ENCODE peak calls at places on chromosomes 12 and 14, in ten cellular contexts. O, I, V, W, M, C, Z, G, L and P are unnamed samples.

GRCh38 chr12:98893601-98894411 is 248.7 kb downstream of the APAF1 start:
- DNase-seq in O (no peak), I (no peak), V (no peak), W (no peak), M (no peak), C (no peak), Z (no peak), G (no peak), L (no peak), P (no peak)

GRCh38 chr12:2110127-2110526 is 57.3 kb downstream of the CACNA1C start:
- DNase-seq in O (no peak), I (no peak), V (no peak), W (no peak), M (no peak), C (peak), Z (no peak), G (no peak), L (no peak), P (no peak)

GRCh38 chr12:57729321-57729844 is 9.2 kb downstream of the AGAP2 start:
- DNase-seq in O (no peak), I (no peak), V (no peak), W (no peak), M (no peak), C (no peak), Z (no peak), G (no peak), L (no peak), P (no peak)

GRCh38 chr12:111635524-111635923 is 36.4 kb upstream of the ATXN2 start:
- DNase-seq in O (no peak), I (no peak), V (no peak), W (no peak), M (no peak), C (no peak), Z (peak), G (no peak), L (no peak), P (peak)

GRCh38 chr14:63470877-63471565 is 72.2 kb downstream of the PPP2R5E start:
- DNase-seq in O (no peak), I (no peak), V (peak), W (no peak), M (no peak), C (no peak), Z (no peak), G (no peak), L (no peak), P (no peak)

GRCh38 chr12:71441836-71442566 is 2.4 kb downstream of the LGR5 start:
- DNase-seq in O (no peak), I (no peak), V (no peak), W (no peak), M (no peak), C (no peak), Z (no peak), G (no peak), L (no peak), P (no peak)

GRCh38 chr14:90785474-90785873 is 30.8 kb downstream of the TTC7B start:
- DNase-seq in O (no peak), I (no peak), V (peak), W (peak), M (no peak), C (peak), Z (no peak), G (no peak), L (no peak), P (peak)

GRCh38 chr12:88063375-88063774 is 34.2 kb upstream of the C12orf50 start:
- DNase-seq in O (peak), I (no peak), V (no peak), W (no peak), M (no peak), C (no peak), Z (no peak), G (no peak), L (no peak), P (no peak)

GRCh38 chr12:131755305-131756113 is 44.6 kb downstream of the SFSWAP start:
- DNase-seq in O (no peak), I (no peak), V (peak), W (no peak), M (peak), C (no peak), Z (peak), G (no peak), L (peak), P (no peak)

GRCh38 chr14:52695481-52696091 is at the start of gene ERO1A:
- DNase-seq in O (peak), I (peak), V (no peak), W (peak), M (peak), C (peak), Z (peak), G (peak), L (peak), P (peak)

GRCh38 chr12:108855284-108856169 is 1.9 kb downstream of the SSH1 start:
- DNase-seq in O (no peak), I (no peak), V (no peak), W (no peak), M (no peak), C (no peak), Z (peak), G (no peak), L (no peak), P (peak)

GRCh38 chr12:27821259-27821973 is 41.4 kb upstream of the MANSC4 start:
- DNase-seq in O (no peak), I (no peak), V (peak), W (peak), M (no peak), C (no peak), Z (no peak), G (peak), L (no peak), P (peak)

GRCh38 chr12:57807285-57807684 is 11.2 kb downstream of the AVIL start:
- DNase-seq in O (no peak), I (no peak), V (no peak), W (no peak), M (no peak), C (no peak), Z (no peak), G (no peak), L (peak), P (no peak)

GRCh38 chr12:19927661-19928060 is 440.7 kb upstream of the PDE3A start:
- DNase-seq in O (no peak), I (no peak), V (no peak), W (no peak), M (no peak), C (no peak), Z (no peak), G (no peak), L (no peak), P (no peak)

GRCh38 chr14:67241416-67242362 is at the start of gene PALS1:
- DNase-seq in O (peak), I (no peak), V (peak), W (no peak), M (peak), C (peak), Z (no peak), G (no peak), L (no peak), P (peak)
- TF ChIP-seq POLR2AphosphoS5 in O (no peak), I (no peak), V (no peak), W (peak), M (no peak), C (peak), Z (peak), G (peak), L (peak), P (no peak)

DNA sequence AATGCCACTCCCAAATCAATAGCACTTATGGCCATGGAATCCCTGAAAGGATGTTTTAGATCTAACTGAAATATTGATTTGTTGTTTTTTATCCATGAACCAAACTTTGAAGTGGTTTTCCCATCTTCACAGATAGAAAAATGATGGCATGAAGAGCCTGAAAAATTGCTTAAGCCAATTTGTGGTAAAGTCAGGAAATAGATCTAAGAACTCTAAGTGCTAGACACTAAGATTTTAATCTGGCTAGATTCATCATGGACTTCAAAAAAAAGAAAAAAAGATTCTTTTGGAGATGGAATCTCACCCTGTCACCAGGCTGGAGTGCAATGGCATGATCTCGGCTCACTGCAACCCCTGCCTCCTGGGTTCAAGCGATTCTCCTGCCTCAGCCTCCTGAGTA is 45.0 kb upstream of the STRN3 start:
- DNase-seq in O (no peak), I (no peak), V (no peak), W (no peak), M (no peak), C (no peak), Z (no peak), G (no peak), L (no peak), P (no peak)
- TF ChIP-seq POLR2AphosphoS5 in O (no peak), I (no peak), V (no peak), W (no peak), M (no peak), C (no peak), Z (no peak), G (no peak), L (no peak), P (no peak)

DNA sequence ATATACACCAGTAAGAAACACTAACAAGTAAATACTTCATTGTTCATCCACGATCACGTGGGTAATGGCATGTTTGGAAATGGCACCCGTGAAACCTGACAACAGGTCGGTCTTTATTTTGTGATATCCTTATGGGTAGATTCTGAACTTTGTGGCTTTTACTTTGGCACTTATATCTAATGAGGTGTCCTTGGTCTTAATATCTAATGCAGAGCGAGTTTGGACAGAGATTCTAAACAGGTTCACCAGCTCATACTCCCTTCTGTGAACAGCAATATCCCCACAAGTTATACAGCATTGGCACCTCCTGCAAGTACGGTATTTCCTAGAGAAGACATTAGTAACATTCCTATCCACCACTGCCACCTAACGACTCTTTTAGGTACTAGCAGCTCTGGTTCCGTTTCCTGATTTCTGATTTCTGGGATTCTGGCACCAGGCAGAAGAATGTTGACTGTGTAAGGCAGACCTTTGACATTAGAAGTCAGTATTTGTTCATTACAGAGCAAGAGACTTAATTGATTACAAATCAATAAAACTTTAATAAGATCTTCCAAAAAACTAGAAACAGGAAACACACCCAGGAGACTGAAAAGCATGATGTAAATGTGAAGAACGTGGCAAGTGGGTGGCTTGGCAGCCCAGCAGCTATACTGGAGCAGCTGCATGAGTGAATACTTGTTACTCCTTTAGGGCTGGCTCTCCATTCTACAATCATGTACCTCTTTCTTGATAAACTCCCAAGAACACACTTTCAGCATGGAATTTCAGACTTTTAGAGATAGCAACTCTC is 2.5 kb downstream of the ANG start:
- DNase-seq in O (no peak), I (no peak), V (peak), W (peak), M (peak), C (no peak), Z (no peak), G (peak), L (no peak), P (peak)
- TF ChIP-seq POLR2AphosphoS5 in O (no peak), I (no peak), V (no peak), W (no peak), M (no peak), C (no peak), Z (no peak), G (peak), L (no peak), P (no peak)

GRCh38 chr14:23561259-23561658 is 5.2 kb downstream of the THTPA start:
- DNase-seq in O (no peak), I (no peak), V (no peak), W (no peak), M (no peak), C (peak), Z (no peak), G (no peak), L (no peak), P (no peak)
- TF ChIP-seq POLR2AphosphoS5 in O (no peak), I (no peak), V (no peak), W (no peak), M (no peak), C (no peak), Z (no peak), G (no peak), L (no peak), P (peak)

GRCh38 chr14:99570542-99571302 is 33.3 kb downstream of the CCDC85C start:
- DNase-seq in O (no peak), I (no peak), V (no peak), W (no peak), M (no peak), C (no peak), Z (no peak), G (no peak), L (no peak), P (no peak)
- TF ChIP-seq POLR2AphosphoS5 in O (no peak), I (no peak), V (no peak), W (no peak), M (no peak), C (no peak), Z (no peak), G (no peak), L (no peak), P (no peak)

GRCh38 chr12:123364532-123365140 is at the start of gene SBNO1:
- DNase-seq in O (peak), I (peak), V (peak), W (peak), M (peak), C (peak), Z (peak), G (peak), L (peak), P (peak)
- TF ChIP-seq POLR2AphosphoS5 in O (peak), I (no peak), V (peak), W (peak), M (no peak), C (peak), Z (peak), G (no peak), L (peak), P (no peak)

DNA sequence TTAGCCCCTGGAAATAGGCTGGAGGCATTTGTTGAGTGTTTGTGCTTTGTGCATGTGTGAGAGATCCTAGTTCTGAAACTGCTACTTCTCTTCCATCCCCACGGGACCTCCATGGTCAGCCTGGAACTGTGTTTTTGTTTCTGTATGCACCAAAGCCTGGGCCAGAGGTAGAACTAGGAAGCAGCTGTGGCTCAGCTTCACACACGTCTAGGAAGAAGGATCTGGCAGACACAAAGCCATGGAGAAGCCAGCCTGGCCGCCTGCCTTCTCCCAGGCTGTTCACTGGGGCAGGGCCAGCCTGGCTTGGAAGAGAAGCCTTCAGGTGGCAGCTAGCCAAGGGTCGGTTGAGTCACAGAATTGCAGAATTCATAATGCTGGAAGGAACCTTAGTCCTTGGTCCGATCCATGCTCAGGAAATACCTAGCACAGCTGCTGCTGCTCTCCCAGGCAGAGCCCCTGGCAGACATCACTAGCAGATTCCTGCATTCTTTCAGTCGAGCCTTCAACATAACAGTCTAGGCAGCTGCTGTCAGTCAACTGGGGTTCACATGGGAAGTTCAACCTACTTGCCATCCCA is 27.0 kb downstream of the RIN3 start:
- DNase-seq in O (no peak), I (peak), V (peak), W (peak), M (no peak), C (peak), Z (no peak), G (peak), L (peak), P (peak)
- TF ChIP-seq POLR2AphosphoS5 in O (no peak), I (peak), V (peak), W (peak), M (no peak), C (peak), Z (peak), G (peak), L (peak), P (no peak)

DNA sequence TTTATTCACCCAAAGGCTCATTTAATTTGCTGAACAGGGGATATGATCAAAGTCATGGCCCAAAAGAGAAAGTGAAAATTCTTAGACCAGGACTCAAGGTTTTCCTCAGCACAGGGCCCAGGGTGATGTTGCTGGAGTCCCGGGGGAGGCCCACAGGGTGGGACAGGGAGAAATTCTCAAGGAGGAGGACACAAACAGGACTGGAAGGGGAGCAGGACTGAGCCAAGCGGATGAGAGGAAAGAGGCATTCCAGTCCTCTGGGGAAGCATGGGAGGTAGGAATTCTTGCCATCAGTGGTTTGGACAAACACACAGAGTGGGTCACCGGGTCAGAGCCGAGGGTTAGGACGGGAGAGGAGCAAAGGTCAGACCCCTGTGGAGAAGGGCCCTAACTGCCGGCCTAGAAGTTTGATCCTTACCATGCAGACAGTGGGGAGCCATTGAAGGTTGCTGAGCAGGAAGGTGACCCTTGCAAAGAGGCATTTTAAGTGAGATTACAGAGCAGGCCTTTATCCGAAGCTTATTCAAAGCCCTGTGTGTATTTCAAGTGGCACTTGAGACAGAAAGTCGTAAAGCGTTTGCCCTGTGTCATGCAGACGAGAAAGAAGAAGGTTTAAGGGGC is 68.4 kb upstream of the PTGR2 start:
- DNase-seq in O (no peak), I (peak), V (no peak), W (no peak), M (no peak), C (peak), Z (peak), G (no peak), L (no peak), P (no peak)
- TF ChIP-seq POLR2AphosphoS5 in O (no peak), I (no peak), V (no peak), W (no peak), M (no peak), C (no peak), Z (no peak), G (no peak), L (no peak), P (no peak)